ENCODE peak calls at places on chromosomes 7 and 10, in ten cellular contexts. One of them, this sample, is unnamed.
A peak's percentile ranks its signal among the peaks of the same experiment; 100 is the strongest.

GRCh38 chr10:1576467-1577259 is 160.7 kb downstream of the ADARB2 start:
- DNase-seq in activated T-helper 1 cell treated with Interleukin-2 at 50 U/mL for 16 hours: no peak
- DNase-seq in A549: no peak
- DNase-seq in T-helper 1 cell: no peak
- DNase-seq in anterior cingulate cortex: no peak
- DNase-seq in stimulated activated CD8-positive, alpha-beta memory T cell treated with anti-CD3 and anti-CD28 coated beads, Interleukin-2, amount 100 ng/mL, for 48 hours: no peak
- DNase-seq in NT2/D1: no peak
- DNase-seq in Calu3: no peak
- DNase-seq in fibroblast of the conjunctiva: no peak
- DNase-seq in coronary artery: no peak
- DNase-seq in this sample: no peak

GRCh38 chr10:110774069-110775021 is 97.4 kb upstream of the PDCD4 start:
- DNase-seq in activated T-helper 1 cell treated with Interleukin-2 at 50 U/mL for 16 hours: no peak
- DNase-seq in A549: peak; percentile 52
- DNase-seq in T-helper 1 cell: no peak
- DNase-seq in anterior cingulate cortex: no peak
- DNase-seq in stimulated activated CD8-positive, alpha-beta memory T cell treated with anti-CD3 and anti-CD28 coated beads, Interleukin-2, amount 100 ng/mL, for 48 hours: no peak
- DNase-seq in NT2/D1: no peak
- DNase-seq in Calu3: no peak
- DNase-seq in fibroblast of the conjunctiva: peak; percentile 26
- DNase-seq in coronary artery: no peak
- DNase-seq in this sample: peak; percentile 31

GRCh38 chr7:150481207-150481920 is 30.9 kb downstream of the GIMAP8 start:
- DNase-seq in activated T-helper 1 cell treated with Interleukin-2 at 50 U/mL for 16 hours: peak; percentile 30
- DNase-seq in A549: no peak
- DNase-seq in T-helper 1 cell: peak; percentile 34
- DNase-seq in anterior cingulate cortex: no peak
- DNase-seq in stimulated activated CD8-positive, alpha-beta memory T cell treated with anti-CD3 and anti-CD28 coated beads, Interleukin-2, amount 100 ng/mL, for 48 hours: no peak
- DNase-seq in NT2/D1: no peak
- DNase-seq in Calu3: no peak
- DNase-seq in fibroblast of the conjunctiva: no peak
- DNase-seq in coronary artery: no peak
- DNase-seq in this sample: no peak

GRCh38 chr10:131679926-131680325 is 220.9 kb upstream of the PPP2R2D start:
- DNase-seq in activated T-helper 1 cell treated with Interleukin-2 at 50 U/mL for 16 hours: no peak
- DNase-seq in A549: no peak
- DNase-seq in T-helper 1 cell: no peak
- DNase-seq in anterior cingulate cortex: no peak
- DNase-seq in stimulated activated CD8-positive, alpha-beta memory T cell treated with anti-CD3 and anti-CD28 coated beads, Interleukin-2, amount 100 ng/mL, for 48 hours: no peak
- DNase-seq in NT2/D1: no peak
- DNase-seq in Calu3: no peak
- DNase-seq in fibroblast of the conjunctiva: no peak
- DNase-seq in coronary artery: no peak
- DNase-seq in this sample: no peak

GRCh38 chr10:3312403-3312802 is 139.8 kb upstream of the PITRM1 start:
- DNase-seq in activated T-helper 1 cell treated with Interleukin-2 at 50 U/mL for 16 hours: no peak
- DNase-seq in A549: no peak
- DNase-seq in T-helper 1 cell: no peak
- DNase-seq in anterior cingulate cortex: no peak
- DNase-seq in stimulated activated CD8-positive, alpha-beta memory T cell treated with anti-CD3 and anti-CD28 coated beads, Interleukin-2, amount 100 ng/mL, for 48 hours: no peak
- DNase-seq in NT2/D1: no peak
- DNase-seq in Calu3: no peak
- DNase-seq in fibroblast of the conjunctiva: no peak
- DNase-seq in coronary artery: no peak
- DNase-seq in this sample: no peak

GRCh38 chr10:71529203-71529537 is 132.4 kb downstream of the CDH23 start:
- DNase-seq in activated T-helper 1 cell treated with Interleukin-2 at 50 U/mL for 16 hours: no peak
- DNase-seq in A549: no peak
- DNase-seq in T-helper 1 cell: no peak
- DNase-seq in anterior cingulate cortex: no peak
- DNase-seq in stimulated activated CD8-positive, alpha-beta memory T cell treated with anti-CD3 and anti-CD28 coated beads, Interleukin-2, amount 100 ng/mL, for 48 hours: no peak
- DNase-seq in NT2/D1: no peak
- DNase-seq in Calu3: no peak
- DNase-seq in fibroblast of the conjunctiva: no peak
- DNase-seq in coronary artery: no peak
- DNase-seq in this sample: no peak

GRCh38 chr10:72277340-72277995 is 3.7 kb downstream of the DDIT4 start:
- DNase-seq in activated T-helper 1 cell treated with Interleukin-2 at 50 U/mL for 16 hours: no peak
- DNase-seq in A549: peak; percentile 74
- DNase-seq in T-helper 1 cell: no peak
- DNase-seq in anterior cingulate cortex: no peak
- DNase-seq in stimulated activated CD8-positive, alpha-beta memory T cell treated with anti-CD3 and anti-CD28 coated beads, Interleukin-2, amount 100 ng/mL, for 48 hours: no peak
- DNase-seq in NT2/D1: no peak
- DNase-seq in Calu3: no peak
- DNase-seq in fibroblast of the conjunctiva: peak; percentile 55
- DNase-seq in coronary artery: no peak
- DNase-seq in this sample: no peak

GRCh38 chr10:128173383-128173782 is 47.2 kb upstream of the MKI67 start:
- DNase-seq in activated T-helper 1 cell treated with Interleukin-2 at 50 U/mL for 16 hours: no peak
- DNase-seq in A549: peak; percentile 75
- DNase-seq in T-helper 1 cell: no peak
- DNase-seq in anterior cingulate cortex: no peak
- DNase-seq in stimulated activated CD8-positive, alpha-beta memory T cell treated with anti-CD3 and anti-CD28 coated beads, Interleukin-2, amount 100 ng/mL, for 48 hours: no peak
- DNase-seq in NT2/D1: no peak
- DNase-seq in Calu3: peak; percentile 11
- DNase-seq in fibroblast of the conjunctiva: no peak
- DNase-seq in coronary artery: no peak
- DNase-seq in this sample: no peak

GRCh38 chr10:90289037-90289436 is 568.8 kb downstream of the HTR7 start:
- DNase-seq in activated T-helper 1 cell treated with Interleukin-2 at 50 U/mL for 16 hours: no peak
- DNase-seq in A549: no peak
- DNase-seq in T-helper 1 cell: no peak
- DNase-seq in anterior cingulate cortex: no peak
- DNase-seq in stimulated activated CD8-positive, alpha-beta memory T cell treated with anti-CD3 and anti-CD28 coated beads, Interleukin-2, amount 100 ng/mL, for 48 hours: no peak
- DNase-seq in NT2/D1: no peak
- DNase-seq in Calu3: no peak
- DNase-seq in fibroblast of the conjunctiva: no peak
- DNase-seq in coronary artery: no peak
- DNase-seq in this sample: no peak

GRCh38 chr7:44291066-44291732 is 34.2 kb downstream of the CAMK2B start:
- DNase-seq in activated T-helper 1 cell treated with Interleukin-2 at 50 U/mL for 16 hours: no peak
- DNase-seq in A549: no peak
- DNase-seq in T-helper 1 cell: no peak
- DNase-seq in anterior cingulate cortex: no peak
- DNase-seq in stimulated activated CD8-positive, alpha-beta memory T cell treated with anti-CD3 and anti-CD28 coated beads, Interleukin-2, amount 100 ng/mL, for 48 hours: no peak
- DNase-seq in NT2/D1: no peak
- DNase-seq in Calu3: peak; percentile 48
- DNase-seq in fibroblast of the conjunctiva: no peak
- DNase-seq in coronary artery: peak; percentile 74
- DNase-seq in this sample: no peak

GRCh38 chr7:148527717-148528168 is 62.8 kb upstream of the C7orf33 start:
- DNase-seq in activated T-helper 1 cell treated with Interleukin-2 at 50 U/mL for 16 hours: peak; percentile 58
- DNase-seq in A549: peak; percentile 92
- DNase-seq in T-helper 1 cell: peak; percentile 68
- DNase-seq in anterior cingulate cortex: peak; percentile 25
- DNase-seq in stimulated activated CD8-positive, alpha-beta memory T cell treated with anti-CD3 and anti-CD28 coated beads, Interleukin-2, amount 100 ng/mL, for 48 hours: peak; percentile 72
- DNase-seq in NT2/D1: peak; percentile 91
- DNase-seq in Calu3: peak; percentile 80
- DNase-seq in fibroblast of the conjunctiva: peak; percentile 78
- DNase-seq in coronary artery: no peak
- DNase-seq in this sample: peak; percentile 90

GRCh38 chr10:73597346-73597745 is 6.2 kb upstream of the USP54 start:
- DNase-seq in activated T-helper 1 cell treated with Interleukin-2 at 50 U/mL for 16 hours: no peak
- DNase-seq in A549: no peak
- DNase-seq in T-helper 1 cell: no peak
- DNase-seq in anterior cingulate cortex: no peak
- DNase-seq in stimulated activated CD8-positive, alpha-beta memory T cell treated with anti-CD3 and anti-CD28 coated beads, Interleukin-2, amount 100 ng/mL, for 48 hours: no peak
- DNase-seq in NT2/D1: no peak
- DNase-seq in Calu3: no peak
- DNase-seq in fibroblast of the conjunctiva: no peak
- DNase-seq in coronary artery: no peak
- DNase-seq in this sample: no peak

GRCh38 chr7:68929712-68930395 is 668.4 kb upstream of the AUTS2 start:
- DNase-seq in activated T-helper 1 cell treated with Interleukin-2 at 50 U/mL for 16 hours: no peak
- DNase-seq in A549: peak; percentile 57
- DNase-seq in T-helper 1 cell: no peak
- DNase-seq in anterior cingulate cortex: no peak
- DNase-seq in stimulated activated CD8-positive, alpha-beta memory T cell treated with anti-CD3 and anti-CD28 coated beads, Interleukin-2, amount 100 ng/mL, for 48 hours: no peak
- DNase-seq in NT2/D1: no peak
- DNase-seq in Calu3: no peak
- DNase-seq in fibroblast of the conjunctiva: peak; percentile 12
- DNase-seq in coronary artery: no peak
- DNase-seq in this sample: no peak

GRCh38 chr10:121800146-121800545 is 127.7 kb downstream of the ATE1 start:
- DNase-seq in activated T-helper 1 cell treated with Interleukin-2 at 50 U/mL for 16 hours: no peak
- DNase-seq in A549: no peak
- DNase-seq in T-helper 1 cell: no peak
- DNase-seq in anterior cingulate cortex: no peak
- DNase-seq in stimulated activated CD8-positive, alpha-beta memory T cell treated with anti-CD3 and anti-CD28 coated beads, Interleukin-2, amount 100 ng/mL, for 48 hours: no peak
- DNase-seq in NT2/D1: no peak
- DNase-seq in Calu3: no peak
- DNase-seq in fibroblast of the conjunctiva: peak; percentile 34
- DNase-seq in coronary artery: no peak
- DNase-seq in this sample: no peak

GRCh38 chr10:15484128-15484527 is 113.0 kb upstream of the FAM171A1 start:
- DNase-seq in activated T-helper 1 cell treated with Interleukin-2 at 50 U/mL for 16 hours: no peak
- DNase-seq in A549: no peak
- DNase-seq in T-helper 1 cell: no peak
- DNase-seq in anterior cingulate cortex: no peak
- DNase-seq in stimulated activated CD8-positive, alpha-beta memory T cell treated with anti-CD3 and anti-CD28 coated beads, Interleukin-2, amount 100 ng/mL, for 48 hours: no peak
- DNase-seq in NT2/D1: no peak
- DNase-seq in Calu3: no peak
- DNase-seq in fibroblast of the conjunctiva: no peak
- DNase-seq in coronary artery: no peak
- DNase-seq in this sample: no peak

GRCh38 chr7:137130751-137131158 is 212.8 kb downstream of the PTN start:
- DNase-seq in activated T-helper 1 cell treated with Interleukin-2 at 50 U/mL for 16 hours: no peak
- DNase-seq in A549: no peak
- DNase-seq in T-helper 1 cell: no peak
- DNase-seq in anterior cingulate cortex: no peak
- DNase-seq in stimulated activated CD8-positive, alpha-beta memory T cell treated with anti-CD3 and anti-CD28 coated beads, Interleukin-2, amount 100 ng/mL, for 48 hours: no peak
- DNase-seq in NT2/D1: no peak
- DNase-seq in Calu3: no peak
- DNase-seq in fibroblast of the conjunctiva: no peak
- DNase-seq in coronary artery: no peak
- DNase-seq in this sample: no peak

GRCh38 chr10:32938554-32939061 is 19.4 kb downstream of the ITGB1 start:
- DNase-seq in activated T-helper 1 cell treated with Interleukin-2 at 50 U/mL for 16 hours: no peak
- DNase-seq in A549: peak; percentile 58
- DNase-seq in T-helper 1 cell: no peak
- DNase-seq in anterior cingulate cortex: peak; percentile 21
- DNase-seq in stimulated activated CD8-positive, alpha-beta memory T cell treated with anti-CD3 and anti-CD28 coated beads, Interleukin-2, amount 100 ng/mL, for 48 hours: no peak
- DNase-seq in NT2/D1: no peak
- DNase-seq in Calu3: peak; percentile 55
- DNase-seq in fibroblast of the conjunctiva: no peak
- DNase-seq in coronary artery: no peak
- DNase-seq in this sample: no peak

GRCh38 chr10:80409121-80409520 is 770 bp downstream of the PRXL2A start:
- DNase-seq in activated T-helper 1 cell treated with Interleukin-2 at 50 U/mL for 16 hours: no peak
- DNase-seq in A549: no peak
- DNase-seq in T-helper 1 cell: no peak
- DNase-seq in anterior cingulate cortex: no peak
- DNase-seq in stimulated activated CD8-positive, alpha-beta memory T cell treated with anti-CD3 and anti-CD28 coated beads, Interleukin-2, amount 100 ng/mL, for 48 hours: no peak
- DNase-seq in NT2/D1: no peak
- DNase-seq in Calu3: no peak
- DNase-seq in fibroblast of the conjunctiva: no peak
- DNase-seq in coronary artery: no peak
- DNase-seq in this sample: no peak

GRCh38 chr7:133705596-133705995 is 421.5 kb upstream of the LRGUK start:
- DNase-seq in activated T-helper 1 cell treated with Interleukin-2 at 50 U/mL for 16 hours: no peak
- DNase-seq in A549: peak; percentile 86
- DNase-seq in T-helper 1 cell: no peak
- DNase-seq in anterior cingulate cortex: no peak
- DNase-seq in stimulated activated CD8-positive, alpha-beta memory T cell treated with anti-CD3 and anti-CD28 coated beads, Interleukin-2, amount 100 ng/mL, for 48 hours: no peak
- DNase-seq in NT2/D1: no peak
- DNase-seq in Calu3: no peak
- DNase-seq in fibroblast of the conjunctiva: no peak
- DNase-seq in coronary artery: no peak
- DNase-seq in this sample: no peak